ENCODE peak calls at places on chromosomes 6 and 20, in nine cellular contexts. X, T, U, D, Y, B, N, M and A are unnamed samples.

GRCh38 chr20:37911838-37912273 is 8.9 kb downstream of the VSTM2L start:
- DNase-seq in T (no peak), U (peak; percentile 46), Y (no peak), M (peak; percentile 75), D (no peak), N (peak; percentile 26), B (peak; percentile 51), X (peak; percentile 30), A (no peak)

GRCh38 chr6:15340105-15340601 is 94.3 kb downstream of the JARID2 start:
- DNase-seq in D (no peak), U (no peak), M (no peak), T (no peak), B (no peak), N (no peak), X (no peak), Y (no peak), A (no peak)

GRCh38 chr6:69915346-69915745 is 49.0 kb downstream of the COL19A1 start:
- DNase-seq in T (no peak), M (no peak), D (no peak), U (no peak), N (no peak), Y (no peak), B (no peak), X (no peak), A (peak; percentile 5)

GRCh38 chr20:16501236-16501635 is 72.0 kb downstream of the KIF16B start:
- DNase-seq in X (no peak), Y (no peak), N (no peak), U (no peak), D (no peak), B (no peak), M (no peak), T (no peak), A (no peak)

GRCh38 chr6:135522975-135523692 is 25.6 kb upstream of the AHI1 start:
- DNase-seq in N (no peak), D (no peak), X (no peak), B (no peak), M (no peak), U (no peak), T (no peak), Y (no peak), A (no peak)

GRCh38 chr6:23445157-23445710 is 680.8 kb upstream of the NRSN1 start:
- DNase-seq in Y (no peak), U (no peak), D (no peak), B (no peak), M (peak; percentile 19), X (no peak), N (no peak), T (no peak), A (peak; percentile 63)

GRCh38 chr6:150527100-150527499 is 72.6 kb upstream of the PLEKHG1 start:
- DNase-seq in X (no peak), T (no peak), N (no peak), Y (no peak), B (no peak), M (no peak), U (no peak), D (no peak), A (no peak)

GRCh38 chr6:136471372-136471771 is 78.8 kb downstream of the MAP7 start:
- DNase-seq in M (no peak), N (no peak), Y (no peak), D (no peak), X (no peak), B (no peak), U (no peak), T (no peak), A (peak; percentile 25)

GRCh38 chr20:59987135-59987534 is 28.9 kb downstream of the CDH26 start:
- DNase-seq in M (no peak), D (no peak), Y (no peak), T (no peak), U (no peak), X (no peak), B (no peak), N (no peak), A (no peak)

GRCh38 chr20:1786061-1786460 is 109.1 kb upstream of the SIRPA start:
- DNase-seq in N (no peak), Y (no peak), D (no peak), B (no peak), T (no peak), M (no peak), X (no peak), U (no peak), A (no peak)

GRCh38 chr6:158041370-158041769 is 59.7 kb downstream of the SYNJ2 start:
- DNase-seq in N (no peak), U (no peak), X (no peak), T (no peak), Y (no peak), D (peak; percentile 23), B (no peak), M (no peak), A (no peak)

GRCh38 chr20:62159835-62160234 is 16.3 kb downstream of the SS18L1 start:
- DNase-seq in B (no peak), N (no peak), U (no peak), M (peak; percentile 25), Y (no peak), T (no peak), D (no peak), X (no peak), A (no peak)

GRCh38 chr6:51660767-51661166 is 426.6 kb downstream of the PKHD1 start:
- DNase-seq in M (no peak), U (no peak), X (no peak), T (no peak), N (no peak), B (no peak), Y (no peak), D (no peak), A (no peak)
- H3K4me1 ChIP-seq in M (no peaks in the 10 kb centered on the region), U (no peaks in the 10 kb centered on the region), X (no peaks in the 10 kb centered on the region), T (no peaks in the 10 kb centered on the region), N (no peaks in the 10 kb centered on the region), B (no peaks in the 10 kb centered on the region), Y (no peaks in the 10 kb centered on the region), D (no peaks in the 10 kb centered on the region), A (no peaks in the 10 kb centered on the region)

DNA sequence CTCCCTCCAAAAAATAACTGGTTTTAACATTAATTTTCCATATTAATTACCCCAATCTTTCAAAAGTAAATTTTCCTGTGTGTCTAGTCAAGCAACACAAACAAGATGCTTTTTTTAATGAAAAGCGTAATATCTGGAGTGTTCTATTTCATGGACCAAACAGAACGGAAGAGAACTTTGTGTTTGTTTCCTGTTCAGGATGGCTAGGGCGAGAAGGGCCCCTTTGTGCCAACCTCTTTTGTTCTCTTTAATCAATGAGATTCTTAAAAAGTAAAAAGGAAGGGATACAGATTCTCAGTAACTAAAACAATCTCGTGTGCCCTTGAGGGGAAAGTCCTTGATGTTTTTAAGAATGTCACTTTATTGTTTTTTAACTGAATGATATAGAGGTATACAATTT is 55.7 kb downstream of the GNAS start:
- DNase-seq in D (no peak), U (no peak), T (no peak), Y (no peak), M (no peak), B (no peak), N (no peak), X (no peak), A (no peak)
- H3K4me1 ChIP-seq in D (peaks cover 37% of the 10 kb centered on the region), U (peaks cover 35% of the 10 kb centered on the region), T (peaks cover 24% of the 10 kb centered on the region), Y (peaks cover 17% of the 10 kb centered on the region), M (peaks cover 3% of the 10 kb centered on the region), B (peaks cover 44% of the 10 kb centered on the region), N (no peaks in the 10 kb centered on the region), X (peaks cover 33% of the 10 kb centered on the region), A (peaks cover 25% of the 10 kb centered on the region)

DNA sequence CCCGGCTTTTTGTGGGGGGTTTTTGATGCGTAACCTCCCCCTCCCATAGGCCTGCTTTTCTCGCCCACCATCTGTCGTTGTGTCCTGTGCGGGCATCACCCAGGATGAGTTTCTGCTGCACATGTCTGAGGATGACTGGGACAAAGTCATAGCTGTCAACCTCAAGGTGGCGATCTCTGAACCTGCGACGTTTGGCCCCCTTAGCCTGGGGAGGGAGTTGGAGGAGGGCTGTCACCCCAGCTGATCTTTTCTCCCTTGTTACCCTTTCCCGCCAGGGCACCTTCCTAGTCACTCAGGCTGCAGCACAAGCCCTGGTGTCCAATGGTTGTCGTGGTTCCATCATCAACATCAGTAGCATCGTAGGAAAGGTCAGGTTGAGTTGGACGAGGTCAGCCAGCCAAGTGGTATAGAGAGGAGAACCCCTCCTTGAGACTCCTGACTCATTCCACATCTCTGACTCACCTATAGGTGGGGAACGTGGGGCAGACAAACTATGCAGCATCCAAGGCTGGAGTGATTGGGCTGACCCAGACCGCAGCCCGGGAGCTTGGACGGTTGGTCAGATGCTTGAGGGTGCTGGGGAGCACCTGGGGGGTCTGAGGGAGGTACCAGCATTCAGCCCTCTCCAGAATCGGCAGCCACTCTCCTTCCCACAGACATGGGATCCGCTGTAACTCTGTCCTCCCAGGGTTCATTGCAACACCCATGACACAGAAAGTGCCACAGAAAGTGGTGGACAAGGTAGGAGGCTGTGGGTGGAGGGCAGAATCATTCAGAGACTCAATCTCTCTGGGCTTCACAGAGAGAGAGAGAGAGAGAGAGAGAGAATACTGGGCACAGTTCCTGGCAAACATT is 944 bp downstream of the HSD17B8 start:
- DNase-seq in N (no peak), X (no peak), D (no peak), B (no peak), M (no peak), U (no peak), T (peak; percentile 36), Y (no peak), A (no peak)
- H3K4me1 ChIP-seq in N (peaks cover 24% of the 10 kb centered on the region), X (peaks cover 57% of the 10 kb centered on the region), D (peaks cover 54% of the 10 kb centered on the region), B (peaks cover 21% of the 10 kb centered on the region), M (peaks cover 15% of the 10 kb centered on the region), U (peaks cover 72% of the 10 kb centered on the region), T (peaks cover 25% of the 10 kb centered on the region), Y (peaks cover 38% of the 10 kb centered on the region), A (peaks cover 18% of the 10 kb centered on the region)

GRCh38 chr20:50632701-50633100 is 58.6 kb downstream of the RIPOR3 start:
- DNase-seq in U (no peak), B (no peak), T (no peak), Y (no peak), M (no peak), D (no peak), N (no peak), X (no peak), A (no peak)
- H3K4me1 ChIP-seq in U (peaks cover 25% of the 10 kb centered on the region), B (peaks cover 16% of the 10 kb centered on the region), T (peaks cover 4% of the 10 kb centered on the region), Y (no peaks in the 10 kb centered on the region), M (peaks cover 9% of the 10 kb centered on the region), D (peaks cover 20% of the 10 kb centered on the region), N (no peaks in the 10 kb centered on the region), X (peaks cover 22% of the 10 kb centered on the region), A (peaks cover 30% of the 10 kb centered on the region)